ENCODE peak calls at places on chromosomes 13 and 19, in six cellular contexts. K is HCT116, W is K562, V is HepG2, M is H1, S is GM12878. Y is an unnamed sample.

GRCh38 chr13:36072536-36072935 is 58.6 kb downstream of the DCLK1 start:
- DNase-seq in W (no peak), V (no peak), M (no peak), K (no peak), S (no peak), Y (no peak)

GRCh38 chr13:110317093-110317492 is 10.0 kb downstream of the COL4A2 start:
- DNase-seq in M (no peak), K (no peak), V (no peak), W (no peak), S (no peak), Y (no peak)

GRCh38 chr13:87398047-87398446 is 273.1 kb upstream of the SLITRK5 start:
- DNase-seq in V (no peak), W (no peak), M (no peak), K (no peak), S (no peak), Y (no peak)

GRCh38 chr13:32135655-32136054 is 104.1 kb downstream of the FRY start:
- DNase-seq in V (no peak), K (no peak), W (no peak), M (no peak), S (no peak), Y (no peak)

GRCh38 chr19:38033658-38034150 is 126.7 kb downstream of the SIPA1L3 start:
- DNase-seq in S (peak; percentile 81), V (no peak), M (peak; percentile 25), K (no peak), W (no peak), Y (peak; percentile 50)

GRCh38 chr13:111388851-111389500 is 68.5 kb downstream of the TEX29 start:
- DNase-seq in S (no peak), K (no peak), W (no peak), V (no peak), M (no peak), Y (no peak)

GRCh38 chr13:56528040-56528760 is 612.5 kb upstream of the PRR20A start:
- DNase-seq in K (no peak), W (no peak), S (no peak), V (no peak), M (no peak), Y (no peak)

GRCh38 chr13:20684535-20684934 is 19.0 kb upstream of the IL17D start:
- DNase-seq in K (no peak), W (no peak), S (no peak), V (no peak), M (no peak), Y (no peak)

GRCh38 chr13:113855931-113856715 is 7.8 kb downstream of the GAS6 start:
- DNase-seq in K (no peak), M (no peak), W (no peak), V (no peak), S (no peak), Y (no peak)

GRCh38 chr13:107461751-107462150 is 753.6 kb downstream of the LIG4 start:
- DNase-seq in K (no peak), V (no peak), W (no peak), S (no peak), M (no peak), Y (no peak)

GRCh38 chr13:44918323-44919102 is 70.8 kb downstream of the NUFIP1 start:
- DNase-seq in S (no peak), M (peak; percentile 79), K (peak; percentile 86), W (peak; percentile 73), V (peak; percentile 88), Y (peak; percentile 77)

GRCh38 chr13:49997935-49998334 is 1.1 kb downstream of the TRIM13 start:
- DNase-seq in V (no peak), W (no peak), S (no peak), M (no peak), K (no peak), Y (no peak)

GRCh38 chr13:51846756-51847155 is 1.8 kb upstream of the TMEM272 start:
- DNase-seq in V (no peak), K (no peak), W (no peak), S (no peak), M (no peak), Y (no peak)

GRCh38 chr13:98693756-98694155 is 58.7 kb downstream of the SLC15A1 start:
- DNase-seq in K (no peak), V (no peak), S (no peak), M (no peak), W (no peak), Y (no peak)

GRCh38 chr13:71674776-71675352 is 192.1 kb downstream of the DACH1 start:
- DNase-seq in K (no peak), V (no peak), M (no peak), S (no peak), W (no peak), Y (no peak)

GRCh38 chr13:65260938-65261880 is 1968.9 kb downstream of the PCDH9 start:
- DNase-seq in W (no peak), V (no peak), S (no peak), K (no peak), M (no peak), Y (no peak)

GRCh38 chr13:95216182-95216581 is 85.1 kb downstream of the ABCC4 start:
- DNase-seq in W (no peak), V (no peak), S (no peak), M (no peak), K (no peak), Y (no peak)

GRCh38 chr19:23916991-23917390 is 2.3 kb downstream of the ZNF726 start:
- DNase-seq in V (no peak), K (no peak), W (no peak), M (no peak), S (no peak), Y (no peak)

GRCh38 chr13:62997038-62997619 is 1581.5 kb upstream of the PCDH20 start:
- DNase-seq in M (no peak), V (no peak), S (no peak), K (no peak), W (no peak), Y (no peak)

GRCh38 chr19:47263169-47263560 is 6.8 kb downstream of the CCDC9 start:
- DNase-seq in V (no peak), S (no peak), W (no peak), K (no peak), M (no peak), Y (no peak)

GRCh38 chr19:597406-598315 is 8.0 kb downstream of the HCN2 start:
- DNase-seq in M (no peak), S (no peak), W (no peak), V (no peak), K (peak; percentile 31), Y (no peak)

GRCh38 chr13:106633321-106633720 is 65.4 kb upstream of the ARGLU1 start:
- DNase-seq in S (no peak), V (no peak), W (no peak), K (no peak), M (no peak), Y (no peak)

GRCh38 chr19:1577090-1577928 is 9.2 kb upstream of the MEX3D start:
- DNase-seq in W (no peak), M (no peak), K (no peak), V (no peak), S (no peak), Y (no peak)

GRCh38 chr19:29873024-29873800 is 61.4 kb downstream of the CCNE1 start:
- DNase-seq in S (no peak), K (no peak), V (no peak), M (no peak), W (peak; percentile 72), Y (no peak)

GRCh38 chr13:91361755-91362271 is 14.3 kb downstream of the MIR17HG start:
- DNase-seq in S (no peak), K (no peak), W (no peak), M (no peak), V (peak; percentile 79), Y (no peak)

GRCh38 chr19:38359242-38360021 is 14.9 kb upstream of the PSMD8 start:
- DNase-seq in S (no peak), K (no peak), W (no peak), M (no peak), V (no peak), Y (no peak)

GRCh38 chr13:113129921-113130750 is 7.5 kb downstream of the F10 start:
- DNase-seq in S (no peak), K (no peak), V (no peak), M (no peak), W (no peak), Y (no peak)

GRCh38 chr19:18726846-18727245 is 43.4 kb downstream of the CRTC1 start:
- DNase-seq in V (no peak), M (no peak), K (no peak), W (no peak), S (no peak), Y (no peak)

GRCh38 chr19:11987405-11988231 is 22.8 kb downstream of the ZNF763 start:
- DNase-seq in K (peak; percentile 68), V (peak; percentile 55), S (peak; percentile 68), M (peak; percentile 90), W (peak; percentile 85), Y (peak; percentile 95)

GRCh38 chr13:101917833-101918755 is 465.6 kb downstream of the ITGBL1 start:
- DNase-seq in K (no peak), M (no peak), V (no peak), S (no peak), W (no peak), Y (no peak)

GRCh38 chr19:33629826-33630375 is 8.1 kb downstream of the CHST8 start:
- DNase-seq in V (no peak), K (no peak), W (no peak), S (no peak), M (no peak), Y (no peak)
- H3K9ac ChIP-seq in V (no peak overlapping the region), K (no peak overlapping the region), W (no peak overlapping the region), S (no peak overlapping the region), M (no peak overlapping the region), Y (no peak overlapping the region)

DNA sequence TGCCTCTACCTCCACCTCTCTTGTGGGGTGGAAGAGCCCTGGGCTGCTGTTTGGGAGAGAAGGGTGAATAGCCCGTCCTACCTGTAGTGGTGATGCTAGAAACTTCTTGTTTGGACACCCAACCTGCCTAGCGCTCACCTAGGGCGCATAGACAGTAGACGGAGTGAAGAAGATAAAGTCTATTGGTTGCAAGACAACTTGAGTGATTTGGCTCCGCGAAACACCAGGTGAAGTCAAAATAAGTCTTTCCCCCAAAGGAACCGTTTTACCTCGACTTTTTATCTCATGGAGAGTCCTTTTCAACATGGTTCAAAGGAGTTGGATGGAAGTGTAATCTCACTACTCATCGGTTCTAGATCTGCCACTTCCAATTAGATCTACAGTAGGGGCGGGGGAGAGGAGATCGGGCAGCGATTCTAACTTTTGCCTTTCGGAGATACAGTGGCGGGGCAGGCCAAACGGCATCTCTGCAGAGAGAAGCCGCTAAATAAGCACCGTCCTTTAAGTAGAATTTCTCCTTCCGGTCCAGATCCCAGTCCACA is 694 bp upstream of the ZIC5 start:
- DNase-seq in S (no peak), M (no peak), V (no peak), K (no peak), W (no peak), Y (no peak)
- TF ChIP-seq ZNF274 in S (no peak), M (no peak), V (no peak), K (no peak), W (no peak), Y (no peak)

GRCh38 chr19:33226550-33227241 is 1.0 kb upstream of the SLC7A10 start:
- DNase-seq in V (no peak), K (no peak), W (no peak), M (peak; percentile 59), S (no peak), Y (peak; percentile 50)
- TF ChIP-seq YY1 in V (no peak), K (no peak), W (no peak), M (no peak), S (no peak), Y (no peak)

GRCh38 chr13:75226755-75227435 is 255.1 kb downstream of the TBC1D4 start:
- DNase-seq in K (no peak), V (no peak), W (no peak), S (no peak), M (no peak), Y (no peak)
- H3K9ac ChIP-seq in K (no peak overlapping the region), V (no peak overlapping the region), W (no peak overlapping the region), S (no peak overlapping the region), M (no peak overlapping the region), Y (no peak overlapping the region)

Y was measured in NT2/D1.